ENCODE peak calls at places on chromosomes 7 and 10, in seven cellular contexts. N is fibroblast of lung, W is GM03348, I is GM20000, B is Panc1, P is NCI-H446 treated with DMSO at 0.1 percent for 48 hours, X is activated T-cell treated with anti-CD3 and anti-CD28 coated beads for 1 hour. E is an unnamed sample.
A peak's percentile ranks its signal among the peaks of the same experiment; 100 is the strongest.

GRCh38 chr7:137923380-137923779 is 76.6 kb upstream of the DGKI start:
- DNase-seq in X (no peak), B (peak; percentile 51), P (no peak), W (peak; percentile 54), I (no peak), N (peak; percentile 86), E (no peak)

GRCh38 chr7:18429547-18429946 is 66.0 kb upstream of the HDAC9 start:
- DNase-seq in I (no peak), P (no peak), X (no peak), N (peak; percentile 67), W (peak; percentile 56), B (no peak), E (peak; percentile 12)

GRCh38 chr10:29668628-29669027 is 33.9 kb upstream of the SVIL start:
- DNase-seq in W (peak; percentile 11), X (no peak), B (no peak), P (no peak), I (no peak), N (peak; percentile 86), E (peak; percentile 72)

GRCh38 chr10:130368761-130369560 is 232.8 kb downstream of the GLRX3 start:
- DNase-seq in P (no peak), I (no peak), W (no peak), B (no peak), N (no peak), X (no peak), E (no peak)

GRCh38 chr10:8633909-8634308 is 579.4 kb downstream of the GATA3 start:
- DNase-seq in W (no peak), I (no peak), P (no peak), B (no peak), N (no peak), X (no peak), E (peak; percentile 34)

GRCh38 chr7:6392712-6393666 is 54.8 kb downstream of the DAGLB start:
- DNase-seq in B (no peak), I (peak; percentile 10), P (no peak), W (peak; percentile 64), X (no peak), N (peak; percentile 75), E (peak; percentile 84)

GRCh38 chr7:14381306-14381705 is 391.8 kb upstream of the ETV1 start:
- DNase-seq in I (no peak), B (no peak), N (peak; percentile 79), P (no peak), X (no peak), W (peak; percentile 27), E (no peak)

GRCh38 chr7:41754046-41754445 is 51.2 kb upstream of the INHBA start:
- DNase-seq in I (no peak), N (peak; percentile 36), B (no peak), W (no peak), P (no peak), X (no peak), E (peak; percentile 92)

GRCh38 chr7:16193631-16194030 is 227.7 kb downstream of the CRPPA start:
- DNase-seq in I (no peak), X (no peak), P (no peak), W (no peak), B (no peak), N (no peak), E (no peak)

GRCh38 chr10:97053285-97053684 is 132.5 kb downstream of the SLIT1 start:
- DNase-seq in B (no peak), X (no peak), P (no peak), N (no peak), W (no peak), I (no peak), E (no peak)

GRCh38 chr7:140877249-140877524 is 47.5 kb downstream of the BRAF start:
- DNase-seq in X (no peak), P (no peak), W (no peak), N (peak; percentile 3), I (no peak), B (no peak), E (no peak)